ENCODE peak calls at places on chromosomes 3 and 15, in ten cellular contexts. R is GM12865; N is cardiac muscle cell; H is NCI-H2081; Q is stimulated activated CD4-positive, alpha-beta T cell treated with anti-CD3 and anti-CD28 coated beads, Interleukin-1b, Interleukin-23, amount 100 ng/mL, for 24 hours; E is natural killer cell; L is stimulated activated CD8-positive, alpha-beta memory T cell treated with anti-CD3 and anti-CD28 coated beads, Interleukin-12 subunit alpha, Interleukin-12 subunit beta, amount 100 ng/mL, for 4 hours; Y is activated CD4-positive, CD25-positive, alpha-beta regulatory T cell treated with anti-CD3 and anti-CD28 coated beads, Interleukin-2, amount 50 U/mL, for 72 hours; P is WTC11; X is NCI-H1092 treated with DMSO at 0.1 percent for 48 hours. G is an unnamed sample.

GRCh38 chr3:138371070-138371950 is 22.9 kb downstream of the MRAS start:
- DNase-seq in R (peak; percentile 88), N (no peak), H (no peak), Q (no peak), E (no peak), L (no peak), Y (no peak), P (no peak), X (no peak), G (peak; percentile 50)

GRCh38 chr3:48500656-48501055 is 3.3 kb downstream of the SHISA5 start:
- DNase-seq in R (no peak), N (no peak), H (no peak), Q (no peak), E (no peak), L (no peak), Y (no peak), P (no peak), X (no peak), G (no peak)

GRCh38 chr3:73603771-73604171 is 21.0 kb downstream of the PDZRN3 start:
- DNase-seq in R (no peak), N (peak; percentile 43), H (no peak), Q (no peak), E (no peak), L (no peak), Y (no peak), P (no peak), X (no peak), G (no peak)

GRCh38 chr15:84600331-84600686 is 500 bp upstream of the ZSCAN2 start:
- DNase-seq in R (peak; percentile 66), N (peak; percentile 90), H (peak; percentile 74), Q (peak; percentile 17), E (no peak), L (peak; percentile 25), Y (no peak), P (peak; percentile 74), X (peak; percentile 50), G (no peak)

GRCh38 chr3:82157952-82158351 is 396.5 kb upstream of the GBE1 start:
- DNase-seq in R (no peak), N (peak; percentile 41), H (no peak), Q (no peak), E (no peak), L (no peak), Y (no peak), P (no peak), X (no peak), G (no peak)

GRCh38 chr3:19596408-19596807 is 337.6 kb downstream of the EFHB start:
- DNase-seq in R (peak; percentile 21), N (no peak), H (no peak), Q (no peak), E (no peak), L (no peak), Y (no peak), P (no peak), X (no peak), G (no peak)

GRCh38 chr3:122397136-122397645 is 13.2 kb downstream of the FAM162A start:
- DNase-seq in R (no peak), N (peak; percentile 57), H (no peak), Q (no peak), E (no peak), L (no peak), Y (no peak), P (no peak), X (no peak), G (no peak)

GRCh38 chr15:58742022-58742421 is 7.5 kb downstream of the ADAM10 start:
- DNase-seq in R (no peak), N (no peak), H (no peak), Q (no peak), E (no peak), L (no peak), Y (no peak), P (no peak), X (no peak), G (no peak)

GRCh38 chr3:188133646-188134045 is 20.3 kb upstream of the LPP start:
- DNase-seq in R (no peak), N (peak; percentile 42), H (no peak), Q (no peak), E (no peak), L (no peak), Y (no peak), P (no peak), X (no peak), G (no peak)

GRCh38 chr3:171504376-171504775 is 44.2 kb upstream of the TNIK start:
- DNase-seq in R (no peak), N (no peak), H (no peak), Q (no peak), E (no peak), L (no peak), Y (no peak), P (no peak), X (no peak), G (no peak)

GRCh38 chr3:71689305-71689704 is 35.9 kb downstream of the EIF4E3 start:
- DNase-seq in R (no peak), N (no peak), H (no peak), Q (no peak), E (no peak), L (no peak), Y (no peak), P (no peak), X (no peak), G (no peak)

GRCh38 chr3:137041251-137041650 is 83.5 kb downstream of the IL20RB start:
- DNase-seq in R (no peak), N (no peak), H (no peak), Q (no peak), E (no peak), L (no peak), Y (no peak), P (no peak), X (no peak), G (no peak)

GRCh38 chr15:28969511-28970085 is 83.8 kb downstream of the APBA2 start:
- DNase-seq in R (no peak), N (no peak), H (no peak), Q (no peak), E (no peak), L (no peak), Y (no peak), P (no peak), X (no peak), G (no peak)

GRCh38 chr3:196914866-196915265 is 27.5 kb downstream of the NCBP2 start:
- DNase-seq in R (no peak), N (no peak), H (no peak), Q (no peak), E (no peak), L (no peak), Y (no peak), P (peak; percentile 28), X (no peak), G (no peak)

GRCh38 chr3:21750831-21751391 is at the start of gene ZNF385D:
- DNase-seq in R (no peak), N (peak; percentile 61), H (no peak), Q (no peak), E (no peak), L (no peak), Y (no peak), P (peak; percentile 85), X (no peak), G (no peak)

GRCh38 chr15:64044315-64045105 is 1.8 kb downstream of the DAPK2 start:
- DNase-seq in R (peak; percentile 86), N (no peak), H (no peak), Q (no peak), E (no peak), L (no peak), Y (no peak), P (no peak), X (no peak), G (no peak)

GRCh38 chr3:152268501-152269422 is at the start of gene MBNL1:
- DNase-seq in R (peak; percentile 96), N (peak; percentile 87), H (peak; percentile 89), Q (peak; percentile 57), E (peak; percentile 82), L (peak; percentile 71), Y (peak; percentile 78), P (peak; percentile 74), X (peak; percentile 87), G (peak; percentile 46)

GRCh38 chr3:43327184-43327950 is 41.0 kb downstream of the SNRK start:
- DNase-seq in R (no peak), N (peak; percentile 72), H (no peak), Q (no peak), E (no peak), L (no peak), Y (no peak), P (no peak), X (no peak), G (no peak)

GRCh38 chr3:140370686-140371085 is 307.2 kb upstream of the TRIM42 start:
- DNase-seq in R (no peak), N (no peak), H (no peak), Q (no peak), E (no peak), L (no peak), Y (no peak), P (no peak), X (peak; percentile 19), G (no peak)

GRCh38 chr15:82298520-82298919 is 35.9 kb downstream of the SAXO2 start:
- DNase-seq in R (peak; percentile 47), N (peak; percentile 7), H (no peak), Q (peak; percentile 28), E (peak; percentile 28), L (peak; percentile 25), Y (peak; percentile 58), P (no peak), X (no peak), G (no peak)

GRCh38 chr15:29364429-29365078 is 94.9 kb upstream of the NSMCE3 start:
- DNase-seq in R (peak; percentile 49), N (peak; percentile 76), H (no peak), Q (no peak), E (no peak), L (no peak), Y (no peak), P (peak; percentile 46), X (no peak), G (no peak)

GRCh38 chr15:100877551-100877950 is 2.1 kb upstream of the ALDH1A3 start:
- DNase-seq in R (no peak), N (no peak), H (no peak), Q (no peak), E (no peak), L (no peak), Y (no peak), P (no peak), X (no peak), G (no peak)

GRCh38 chr3:73622135-73622534 is 2.6 kb downstream of the PDZRN3 start:
- DNase-seq in R (no peak), N (peak; percentile 58), H (peak; percentile 31), Q (no peak), E (no peak), L (no peak), Y (no peak), P (peak; percentile 27), X (peak; percentile 75), G (no peak)

GRCh38 chr3:148173836-148174235 is 523.9 kb upstream of the AGTR1 start:
- DNase-seq in R (peak; percentile 30), N (peak; percentile 5), H (no peak), Q (no peak), E (no peak), L (no peak), Y (no peak), P (no peak), X (no peak), G (no peak)

GRCh38 chr3:31960793-31961431 is 20.1 kb downstream of the OSBPL10 start:
- DNase-seq in R (no peak), N (peak; percentile 36), H (no peak), Q (no peak), E (no peak), L (no peak), Y (no peak), P (no peak), X (no peak), G (no peak)

GRCh38 chr3:113948015-113948917 is 453 bp downstream of the ZDHHC23 start:
- DNase-seq in R (peak; percentile 60), N (no peak), H (no peak), Q (no peak), E (peak; percentile 30), L (peak; percentile 16), Y (peak; percentile 47), P (peak; percentile 75), X (peak; percentile 43), G (peak; percentile 51)

GRCh38 chr3:156643729-156644389 is 30.5 kb upstream of the TIPARP start:
- DNase-seq in R (peak; percentile 81), N (peak; percentile 57), H (no peak), Q (no peak), E (peak; percentile 28), L (no peak), Y (no peak), P (no peak), X (no peak), G (peak; percentile 12)

GRCh38 chr3:183324083-183324482 is 71.0 kb downstream of the B3GNT5 start:
- DNase-seq in R (no peak), N (peak; percentile 38), H (no peak), Q (no peak), E (no peak), L (no peak), Y (no peak), P (no peak), X (no peak), G (no peak)

G was measured in GM12892.